ENCODE peak calls at places on chromosomes 2 and 18, in four cellular contexts. I is HepG2, M is K562, K is GM12878. O is an unnamed sample.

GRCh38 chr2:47086571-47086970 is 68.5 kb downstream of the STPG4 start:
- DNase-seq in K (no peak), I (no peak), M (no peak), O (no peak)

GRCh38 chr2:128817171-128817570 is 498.5 kb upstream of the HS6ST1 start:
- DNase-seq in K (no peak), M (no peak), I (no peak), O (no peak)

GRCh38 chr2:215918901-215919585 is 94.3 kb downstream of the MREG start:
- DNase-seq in K (no peak), M (no peak), I (no peak), O (no peak)

GRCh38 chr18:57957210-57957609 is 86.8 kb upstream of the NEDD4L start:
- DNase-seq in K (no peak), M (no peak), I (no peak), O (no peak)

GRCh38 chr18:57792741-57793629 is 10.1 kb downstream of the ATP8B1 start:
- DNase-seq in I (no peak), K (no peak), M (no peak), O (no peak)

GRCh38 chr2:198098918-198099317 is 294.5 kb downstream of the PLCL1 start:
- DNase-seq in K (no peak), M (no peak), I (no peak), O (no peak)

GRCh38 chr2:164220250-164220649 is 401.0 kb downstream of the GRB14 start:
- DNase-seq in M (no peak), K (no peak), I (no peak), O (no peak)

GRCh38 chr2:20584045-20584636 is 66.8 kb downstream of the HS1BP3 start:
- DNase-seq in I (no peak), K (no peak), M (no peak), O (peak)

GRCh38 chr18:23779696-23780303 is 90.5 kb downstream of the LAMA3 start:
- DNase-seq in M (peak), K (no peak), I (peak), O (peak)

GRCh38 chr18:72235422-72235821 is 308.7 kb downstream of the CBLN2 start:
- DNase-seq in K (no peak), I (no peak), M (no peak), O (peak)

GRCh38 chr2:127217470-127218325 is 2.4 kb downstream of the CYP27C1 start:
- DNase-seq in K (no peak), I (no peak), M (no peak), O (peak)

GRCh38 chr2:43178602-43179542 is 47.5 kb downstream of the ZFP36L2 start:
- DNase-seq in M (peak), I (peak), K (no peak), O (peak)

GRCh38 chr2:85913854-85914524 is 25.2 kb upstream of the ST3GAL5 start:
- DNase-seq in K (no peak), M (no peak), I (no peak), O (peak)

GRCh38 chr2:229446316-229446715 is 175.2 kb upstream of the PID1 start:
- DNase-seq in I (no peak), K (no peak), M (no peak), O (no peak)

GRCh38 chr2:109529532-109530449 is 84.0 kb downstream of the SEPTIN10 start:
- DNase-seq in K (no peak), I (no peak), M (no peak), O (no peak)

GRCh38 chr2:26245810-26246209 is 1.1 kb downstream of the HADHB start:
- DNase-seq in K (peak), I (peak), M (no peak), O (no peak)

GRCh38 chr2:159613515-159614336 is 2.6 kb downstream of the BAZ2B start:
- DNase-seq in K (no peak), I (no peak), M (no peak), O (no peak)

GRCh38 chr2:25460261-25460905 is 118.7 kb upstream of the DNMT3A start:
- DNase-seq in K (no peak), M (no peak), I (no peak), O (no peak)

GRCh38 chr18:23824235-23824634 is 135.0 kb downstream of the LAMA3 start:
- DNase-seq in I (no peak), M (no peak), K (no peak), O (no peak)

GRCh38 chr2:240149943-240150784 is 9.7 kb upstream of the OTOS start:
- DNase-seq in M (peak), K (no peak), I (peak), O (peak)

GRCh38 chr2:145752091-145752806 is 1232.3 kb upstream of the ZEB2 start:
- DNase-seq in I (peak), K (no peak), M (peak), O (peak)

GRCh38 chr2:120287183-120288015 is 34.7 kb downstream of the RALB start:
- DNase-seq in M (no peak), I (no peak), K (peak), O (peak)

GRCh38 chr2:33492735-33493134 is 16.3 kb downstream of the RASGRP3 start:
- DNase-seq in I (no peak), M (no peak), K (no peak), O (no peak)

GRCh38 chr2:33495683-33496082 is 19.2 kb downstream of the RASGRP3 start:
- DNase-seq in K (no peak), M (no peak), I (no peak), O (no peak)

GRCh38 chr2:33496150-33496549 is 19.7 kb downstream of the RASGRP3 start:
- DNase-seq in I (no peak), K (no peak), M (no peak), O (no peak)

GRCh38 chr2:33494877-33495641 is 18.6 kb downstream of the RASGRP3 start:
- DNase-seq in I (no peak), M (no peak), K (no peak), O (peak)

GRCh38 chr2:33494155-33494779 is 17.8 kb downstream of the RASGRP3 start:
- DNase-seq in K (no peak), I (no peak), M (no peak), O (no peak)
- TF ChIP-seq POLR2A in K (peak), I (no peak), M (no peak), O (no peak)

GRCh38 chr2:185006481-185006880 is 408.2 kb downstream of the ZNF804A start:
- DNase-seq in I (no peak), K (no peak), M (no peak), O (no peak)
- TF ChIP-seq POLR2AphosphoS2 in I (no peak), K (no peak), M (no peak), O (no peak)

DNA sequence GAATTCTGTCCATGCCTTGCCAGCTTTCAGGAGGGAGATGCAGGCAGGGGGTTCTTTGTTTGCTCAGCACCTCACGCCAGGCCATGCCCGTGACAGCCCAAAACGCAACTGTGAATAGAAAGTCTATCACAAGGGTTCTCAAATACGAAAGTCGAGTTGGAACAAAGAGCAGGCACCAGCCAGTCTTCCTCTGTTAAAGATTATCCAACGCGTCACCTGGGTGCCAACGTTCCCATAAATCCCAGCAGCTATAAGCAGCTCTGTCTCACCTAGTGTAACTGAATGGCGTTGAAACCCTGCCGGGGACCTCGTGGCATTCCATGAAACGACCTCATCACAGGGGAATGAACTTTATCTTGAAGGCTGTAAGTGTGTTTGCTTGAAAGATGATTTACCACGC is 84.8 kb upstream of the GATA6 start:
- DNase-seq in M (no peak), K (no peak), I (peak), O (no peak)
- TF ChIP-seq POLR2A in M (no peak), K (no peak), I (no peak), O (no peak)

GRCh38 chr2:39870871-39871270 is 91.8 kb upstream of the THUMPD2 start:
- DNase-seq in K (no peak), M (no peak), I (no peak), O (no peak)

GRCh38 chr2:39873586-39873985 is 94.5 kb upstream of the THUMPD2 start:
- DNase-seq in I (no peak), K (no peak), M (no peak), O (no peak)

GRCh38 chr2:39874236-39874635 is 95.2 kb upstream of the THUMPD2 start:
- DNase-seq in I (no peak), M (no peak), K (no peak), O (no peak)

GRCh38 chr2:39872748-39873147 is 93.7 kb upstream of the THUMPD2 start:
- DNase-seq in M (no peak), K (no peak), I (no peak), O (no peak)

DNA sequence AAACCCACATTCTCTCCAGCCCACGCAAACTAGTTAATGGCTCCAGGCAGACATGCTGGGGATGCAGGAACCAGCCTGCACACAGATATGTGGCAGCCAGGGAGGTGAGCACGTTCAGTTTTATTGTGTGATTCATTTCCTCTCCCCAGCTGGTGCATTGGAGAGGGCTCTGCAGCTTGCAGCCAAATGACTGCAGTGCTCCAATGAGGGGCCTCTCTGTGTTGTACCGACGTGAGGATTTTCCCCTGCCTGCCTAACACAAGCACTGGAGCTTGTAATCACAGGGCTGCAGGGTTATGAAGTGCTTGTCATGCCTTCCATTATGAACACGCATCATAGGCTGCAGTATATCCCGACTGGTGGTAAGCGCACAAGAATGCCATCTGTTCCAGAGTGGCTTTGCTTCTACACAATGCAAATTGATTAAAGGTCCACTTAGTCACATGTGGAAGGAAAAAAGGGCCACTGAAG is 92.3 kb upstream of the THUMPD2 start:
- DNase-seq in I (no peak), M (no peak), K (no peak), O (no peak)
- TF ChIP-seq POLR2AphosphoS2 in I (no peak), M (no peak), K (no peak), O (no peak)

GRCh38 chr2:207251022-207251421 is 85.3 kb upstream of the KLF7 start:
- DNase-seq in I (no peak), M (no peak), K (no peak), O (no peak)

GRCh38 chr2:207251573-207252192 is 85.9 kb upstream of the KLF7 start:
- DNase-seq in K (no peak), I (no peak), M (no peak), O (no peak)

GRCh38 chr2:207253946-207254345 is 88.2 kb upstream of the KLF7 start:
- DNase-seq in M (no peak), K (no peak), I (no peak), O (peak)

GRCh38 chr2:207252979-207253640 is 87.4 kb upstream of the KLF7 start:
- DNase-seq in M (no peak), K (no peak), I (no peak), O (peak)

GRCh38 chr2:207252416-207252815 is 86.7 kb upstream of the KLF7 start:
- DNase-seq in I (no peak), K (no peak), M (no peak), O (no peak)
- TF ChIP-seq POLR2A in I (no peak), K (no peak), M (no peak), O (no peak)

DNA sequence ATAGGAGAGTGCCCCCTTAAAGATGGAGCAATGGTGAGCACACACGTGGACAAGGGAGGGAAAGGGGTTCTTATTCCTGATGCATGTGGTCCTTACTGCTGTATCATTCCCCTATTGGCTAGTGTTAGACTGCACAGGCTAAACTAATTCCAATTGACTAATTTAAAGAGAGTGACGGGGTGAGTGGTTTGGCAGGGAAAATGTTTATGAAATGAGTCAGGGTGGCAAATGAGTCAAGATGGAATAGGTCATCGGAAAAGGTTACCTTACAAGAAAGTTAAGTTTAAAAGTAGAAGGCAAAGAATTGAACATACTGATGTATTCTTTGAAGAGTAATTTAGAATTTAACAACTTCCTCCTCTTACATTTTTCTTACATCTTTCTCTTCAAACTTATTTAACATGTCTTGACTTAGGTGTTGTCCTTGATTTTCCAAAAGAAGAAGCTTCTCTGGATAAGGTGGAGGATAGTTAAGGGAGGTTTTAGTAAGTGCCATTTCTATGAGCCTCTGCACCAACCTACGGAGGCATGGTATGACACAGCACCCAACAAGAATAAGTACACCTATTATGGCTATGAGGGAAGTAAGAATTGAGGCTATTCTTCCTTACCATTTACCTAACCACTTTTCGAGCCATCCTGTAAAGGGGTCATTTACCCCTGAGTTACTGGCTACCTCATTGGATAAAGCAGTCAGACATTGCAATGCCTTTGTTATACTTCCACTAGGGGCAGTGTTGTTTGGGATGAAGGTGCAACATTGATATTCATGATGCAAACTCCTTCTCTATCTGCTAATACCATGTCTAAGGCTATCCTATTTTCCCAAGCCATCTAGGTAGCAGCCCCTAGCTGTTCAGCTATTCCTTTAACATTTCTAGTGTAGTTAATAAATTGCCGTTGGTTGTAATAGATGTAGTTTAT is 1345.8 kb upstream of the LRRTM1 start:
- DNase-seq in I (no peak), M (no peak), K (no peak), O (no peak)
- TF ChIP-seq POLR2AphosphoS2 in I (no peak), M (no peak), K (no peak), O (no peak)

GRCh38 chr2:73173781-73174180 is 28.6 kb upstream of the NOTO start:
- DNase-seq in M (no peak), I (no peak), K (no peak), O (no peak)
- TF ChIP-seq POLR2A in M (no peak), I (no peak), K (no peak), O (no peak)

O was measured in A549.